ENCODE peak calls at places on chromosomes 1 and 21, in four cellular contexts. G, H, R and J are unnamed samples.

GRCh38 chr21:26804895-26805609 is 40.2 kb downstream of the ADAMTS1 start:
- DNase-seq in G (no peak), H (no peak), R (no peak), J (no peak)

GRCh38 chr1:9728451-9729295 is 77.1 kb downstream of the PIK3CD start:
- DNase-seq in G (no peak), H (no peak), R (no peak), J (no peak)

GRCh38 chr1:186806477-186806876 is 22.3 kb upstream of the PLA2G4A start:
- DNase-seq in G (no peak), H (no peak), R (no peak), J (peak)

GRCh38 chr1:6392081-6392879 is 1.3 kb downstream of the ACOT7 start:
- DNase-seq in G (no peak), H (no peak), R (peak), J (peak)

GRCh38 chr1:26225033-26225831 is 8.8 kb upstream of the CEP85 start:
- DNase-seq in G (no peak), H (peak), R (no peak), J (peak)

GRCh38 chr1:19010503-19010902 is 54.0 kb upstream of the IFFO2 start:
- DNase-seq in G (peak), H (no peak), R (no peak), J (no peak)

GRCh38 chr1:223198628-223198965 is 55.5 kb upstream of the TLR5 start:
- DNase-seq in G (peak), H (no peak), R (no peak), J (no peak)

GRCh38 chr21:38306407-38306806 is 49.6 kb downstream of the KCNJ15 start:
- DNase-seq in G (no peak), H (no peak), R (peak), J (no peak)

GRCh38 chr1:230754831-230755230 is 7.6 kb downstream of the CAPN9 start:
- DNase-seq in G (no peak), H (peak), R (no peak), J (no peak)

GRCh38 chr21:32494946-32495703 is 82.6 kb downstream of the EVA1C start:
- DNase-seq in G (peak), H (no peak), R (no peak), J (no peak)

GRCh38 chr1:24112381-24113169 is 640 bp upstream of the MYOM3 start:
- DNase-seq in G (peak), H (peak), R (peak), J (peak)

GRCh38 chr1:162004441-162004950 is 19.2 kb downstream of the OLFML2B start:
- DNase-seq in G (no peak), H (no peak), R (no peak), J (no peak)

GRCh38 chr1:204103121-204103741 is 30.3 kb downstream of the SOX13 start:
- DNase-seq in G (no peak), H (no peak), R (no peak), J (no peak)

GRCh38 chr1:183149273-183149672 is 36.8 kb upstream of the LAMC2 start:
- DNase-seq in G (no peak), H (no peak), R (no peak), J (no peak)

GRCh38 chr21:14956826-14957225 is 108.0 kb downstream of the NRIP1 start:
- DNase-seq in G (no peak), H (no peak), R (no peak), J (no peak)

GRCh38 chr1:151661728-151662127 is 49.9 kb downstream of the SNX27 start:
- DNase-seq in G (no peak), H (no peak), R (no peak), J (no peak)

GRCh38 chr21:21997390-21998333 is 999.5 kb downstream of the NCAM2 start:
- DNase-seq in G (no peak), H (no peak), R (no peak), J (no peak)

GRCh38 chr21:46294647-46295176 is 8.6 kb downstream of the YBEY start:
- DNase-seq in G (peak), H (no peak), R (no peak), J (peak)

GRCh38 chr1:221816899-221817298 is 75.0 kb upstream of the DUSP10 start:
- DNase-seq in G (no peak), H (no peak), R (no peak), J (no peak)

GRCh38 chr21:46347791-46348381 is 23.9 kb downstream of the PCNT start:
- DNase-seq in G (peak), H (no peak), R (peak), J (no peak)

GRCh38 chr1:212035123-212035834 is at the start of the genes DTL and INTS7:
- DNase-seq in G (peak), H (peak), R (peak), J (peak)

GRCh38 chr1:93221913-93222312 is 41.4 kb downstream of the CCDC18 start:
- DNase-seq in G (no peak), H (no peak), R (no peak), J (no peak)

GRCh38 chr1:165143437-165144065 is 213.0 kb downstream of the LMX1A start:
- DNase-seq in G (no peak), H (no peak), R (peak), J (no peak)

GRCh38 chr1:52296345-52296744 is 69.7 kb downstream of the CC2D1B start:
- DNase-seq in G (no peak), H (no peak), R (peak), J (peak)

GRCh38 chr1:24410750-24411149 is 2.8 kb downstream of the STPG1 start:
- DNase-seq in G (no peak), H (no peak), R (no peak), J (no peak)

GRCh38 chr1:224377676-224378006 is 21.0 kb downstream of the CNIH4 start:
- DNase-seq in G (no peak), H (no peak), R (no peak), J (no peak)

GRCh38 chr1:235888119-235888643 is 21.5 kb upstream of the LYST start:
- DNase-seq in G (no peak), H (no peak), R (no peak), J (no peak)

GRCh38 chr1:78633209-78633608 is 13.0 kb downstream of the IFI44L start:
- DNase-seq in G (no peak), H (no peak), R (no peak), J (no peak)

GRCh38 chr1:152495066-152495675 is 15.4 kb upstream of the LCE5A start:
- DNase-seq in G (no peak), H (no peak), R (peak), J (peak)

GRCh38 chr1:221712776-221713431 is 29.0 kb downstream of the DUSP10 start:
- DNase-seq in G (no peak), H (no peak), R (peak), J (no peak)

GRCh38 chr21:38219049-38219628 is 37.7 kb upstream of the KCNJ15 start:
- DNase-seq in G (peak), H (peak), R (peak), J (peak)

GRCh38 chr1:39671433-39671792 is 494 bp downstream of the NT5C1A start:
- DNase-seq in G (no peak), H (no peak), R (no peak), J (peak)

GRCh38 chr1:210412240-210412639 is 83.5 kb downstream of the HHAT start:
- DNase-seq in G (no peak), H (no peak), R (no peak), J (no peak)

GRCh38 chr1:167128261-167129227 is 34.7 kb downstream of the STYXL2 start:
- DNase-seq in G (no peak), H (no peak), R (peak), J (no peak)

GRCh38 chr1:228852511-228853088 is 117.3 kb downstream of the RHOU start:
- DNase-seq in G (no peak), H (no peak), R (no peak), J (no peak)

GRCh38 chr21:40140675-40141074 is 273.4 kb downstream of the PCP4 start:
- DNase-seq in G (no peak), H (no peak), R (no peak), J (no peak)

GRCh38 chr1:236016083-236016482 is 48.8 kb downstream of the NID1 start:
- DNase-seq in G (no peak), H (peak), R (no peak), J (peak)